ENCODE peak calls at places on chromosomes 13 and 19, in nine cellular contexts. I is upper lobe of right lung; J is stimulated activated CD8-positive, alpha-beta memory T cell treated with anti-CD3 and anti-CD28 coated beads, Interleukin-4, amount 100 ng/mL, for 1 hour; H is amygdala; M is stimulated activated CD4-positive, alpha-beta T cell treated with anti-CD3 and anti-CD28 coated beads, Interleukin-15, amount 100 ng/mL, for 24 hours; S is NCI-H446 treated with DMSO at 0.1 percent for 48 hours; N is fibroblast of pulmonary artery; W is fibroblast of mammary gland; Z is IMR-90. L is an unnamed sample.

GRCh38 chr13:106212436-106213010 is 322.9 kb downstream of the EFNB2 start:
- DNase-seq in N (no peak), W (peak; percentile 3), S (no peak), Z (no peak), I (no peak), M (no peak), J (no peak), H (no peak), L (no peak)

GRCh38 chr13:70391678-70392077 is 283.4 kb upstream of the KLHL1 start:
- DNase-seq in N (no peak), M (no peak), W (no peak), I (no peak), S (no peak), J (no peak), Z (no peak), H (no peak), L (no peak)

GRCh38 chr19:8261881-8262280 is 46.3 kb downstream of the CD320 start:
- DNase-seq in I (peak; percentile 59), M (no peak), S (no peak), H (no peak), Z (no peak), J (no peak), W (no peak), N (no peak), L (no peak)

GRCh38 chr19:15684828-15685227 is 11.9 kb downstream of the CYP4F12 start:
- DNase-seq in M (no peak), H (no peak), N (no peak), I (no peak), S (no peak), J (no peak), W (no peak), Z (no peak), L (no peak)

GRCh38 chr19:31269425-31270127 is 79.7 kb downstream of the TSHZ3 start:
- DNase-seq in J (no peak), N (no peak), H (no peak), Z (peak; percentile 34), W (peak; percentile 36), I (no peak), M (no peak), S (no peak), L (no peak)

GRCh38 chr19:18010149-18010548 is 2.2 kb downstream of the ARRDC2 start:
- DNase-seq in S (no peak), N (no peak), I (no peak), J (no peak), H (no peak), M (no peak), Z (no peak), W (no peak), L (no peak)

GRCh38 chr13:26300140-26300539 is 46.2 kb downstream of the CDK8 start:
- DNase-seq in J (no peak), W (peak; percentile 84), I (no peak), M (peak; percentile 26), S (no peak), N (peak; percentile 50), Z (peak; percentile 86), H (no peak), L (no peak)

GRCh38 chr13:77584111-77584510 is 48.6 kb downstream of the SCEL start:
- DNase-seq in I (no peak), N (no peak), M (no peak), H (peak; percentile 76), Z (no peak), W (no peak), J (no peak), S (peak; percentile 70), L (no peak)

GRCh38 chr19:900302-901111 is 7.2 kb downstream of the RNU6-9 start:
- DNase-seq in N (no peak), H (no peak), S (no peak), I (no peak), Z (no peak), J (no peak), M (peak; percentile 43), W (no peak), L (no peak)

GRCh38 chr19:44890366-44891015 is 563 bp upstream of the TOMM40 start:
- DNase-seq in M (no peak), W (peak; percentile 100), J (no peak), Z (peak; percentile 100), N (peak; percentile 99), H (peak; percentile 99), I (peak; percentile 100), S (peak; percentile 100), L (peak; percentile 100)

GRCh38 chr13:57631607-57632275 is at the start of gene PCDH17:
- DNase-seq in W (no peak), Z (no peak), I (peak; percentile 58), S (no peak), H (peak; percentile 53), J (no peak), M (peak; percentile 13), N (peak; percentile 42), L (no peak)

GRCh38 chr19:2357279-2358206 is 2.5 kb upstream of the TMPRSS9 start:
- DNase-seq in M (no peak), H (no peak), N (no peak), Z (no peak), I (no peak), S (no peak), J (no peak), W (no peak), L (no peak)

GRCh38 chr13:113411216-113412023 is 41.9 kb downstream of the ADPRHL1 start:
- DNase-seq in Z (peak; percentile 99), S (no peak), J (no peak), W (peak; percentile 99), N (peak; percentile 70), I (peak; percentile 62), M (no peak), H (no peak), L (no peak)

GRCh38 chr13:41354416-41354815 is 43.3 kb downstream of the NAA16 start:
- DNase-seq in W (peak; percentile 32), J (no peak), I (no peak), H (no peak), M (no peak), N (no peak), Z (peak; percentile 18), S (no peak), L (no peak)

GRCh38 chr13:112768795-112769411 is 79.1 kb downstream of the ATP11A start:
- DNase-seq in W (no peak), H (no peak), S (no peak), I (peak; percentile 92), Z (no peak), J (no peak), N (no peak), M (peak; percentile 14), L (no peak)

GRCh38 chr19:313988-314815 is 23.0 kb upstream of the PLPP2 start:
- DNase-seq in W (no peak), I (peak; percentile 60), J (no peak), S (no peak), H (no peak), Z (no peak), M (no peak), N (no peak), L (no peak)

GRCh38 chr13:34030782-34031181 is 212.8 kb downstream of the RFC3 start:
- DNase-seq in S (no peak), W (no peak), M (no peak), N (no peak), H (no peak), J (no peak), Z (no peak), I (no peak), L (no peak)

GRCh38 chr19:3049089-3049488 is 13.2 kb downstream of the TLE5 start:
- DNase-seq in S (no peak), J (no peak), M (no peak), Z (no peak), W (no peak), N (no peak), I (no peak), H (no peak), L (no peak)

GRCh38 chr13:27851049-27851448 is 58.8 kb downstream of the GSX1 start:
- DNase-seq in M (no peak), J (no peak), N (no peak), W (no peak), S (no peak), I (no peak), H (no peak), Z (no peak), L (no peak)

GRCh38 chr19:28929026-28929425 is 283.9 kb downstream of the UQCRFS1 start:
- DNase-seq in M (no peak), N (no peak), S (no peak), J (no peak), Z (peak; percentile 52), W (peak; percentile 3), H (no peak), I (no peak), L (no peak)

GRCh38 chr13:26323127-26323526 is 69.2 kb downstream of the CDK8 start:
- DNase-seq in N (no peak), W (no peak), S (no peak), M (no peak), H (no peak), Z (no peak), I (no peak), J (no peak), L (no peak)

GRCh38 chr13:24207841-24208240 is 47.3 kb downstream of the SPATA13 start:
- DNase-seq in W (no peak), H (no peak), Z (no peak), M (no peak), S (no peak), N (no peak), J (no peak), I (no peak), L (no peak)

GRCh38 chr13:44044544-44045178 is 165.0 kb downstream of the LACC1 start:
- DNase-seq in H (no peak), Z (no peak), M (no peak), W (no peak), N (no peak), J (no peak), S (no peak), I (no peak), L (no peak)

GRCh38 chr19:11747277-11747676 is 8.5 kb upstream of the ZNF823 start:
- DNase-seq in M (no peak), W (no peak), S (no peak), J (no peak), Z (no peak), H (no peak), I (no peak), N (no peak), L (no peak)

GRCh38 chr19:18232540-18233223 is 6.4 kb upstream of the PDE4C start:
- DNase-seq in Z (no peak), J (no peak), S (no peak), H (no peak), W (no peak), I (no peak), M (peak; percentile 22), N (no peak), L (no peak)

GRCh38 chr19:23851966-23852365 is 62.7 kb upstream of the ZNF726 start:
- DNase-seq in J (no peak), Z (no peak), I (no peak), S (no peak), H (no peak), M (no peak), N (no peak), W (no peak), L (no peak)

GRCh38 chr19:41997851-41998229 is 3.8 kb upstream of the ATP1A3 start:
- DNase-seq in W (no peak), J (no peak), Z (no peak), M (peak; percentile 22), I (no peak), S (no peak), H (no peak), N (no peak), L (no peak)

GRCh38 chr19:42040031-42040430 is 30.0 kb downstream of the GRIK5 start:
- DNase-seq in M (no peak), N (no peak), W (no peak), Z (no peak), J (no peak), H (no peak), S (no peak), I (no peak), L (no peak)

GRCh38 chr19:54415208-54415900 is at the start of gene TTYH1:
- DNase-seq in M (peak; percentile 59), I (no peak), S (no peak), J (no peak), N (no peak), H (peak; percentile 62), W (no peak), Z (no peak), L (no peak)

GRCh38 chr13:51733656-51734334 is 70.2 kb downstream of the DHRS12 start:
- DNase-seq in S (no peak), N (no peak), J (no peak), H (no peak), I (no peak), M (no peak), W (no peak), Z (peak; percentile 15), L (no peak)

GRCh38 chr13:27170521-27171243 is 929 bp downstream of the USP12 start:
- DNase-seq in H (peak; percentile 17), N (peak; percentile 45), Z (no peak), S (no peak), J (no peak), M (peak; percentile 60), W (no peak), I (peak; percentile 78), L (peak; percentile 80)